ENCODE peak calls at places on chromosome 1, in seven cellular contexts. One of them, this sample, is unnamed.

GRCh38 chr1:85502625-85503083 is 37.7 kb upstream of the DDAH1 start:
- DNase-seq in H1: peak; percentile 59
- DNase-seq in prostate gland: peak; percentile 52
- DNase-seq in sigmoid colon: peak; percentile 73
- DNase-seq in breast epithelium: no peak
- DNase-seq in spleen: no peak
- DNase-seq in thyroid gland: peak; percentile 64
- DNase-seq in this sample: peak; percentile 20

GRCh38 chr1:3321559-3322439 is 132.7 kb upstream of the ARHGEF16 start:
- DNase-seq in H1: no peak
- DNase-seq in prostate gland: no peak
- DNase-seq in sigmoid colon: no peak
- DNase-seq in breast epithelium: no peak
- DNase-seq in spleen: no peak
- DNase-seq in thyroid gland: no peak
- DNase-seq in this sample: no peak

GRCh38 chr1:151368000-151368744 is 4.3 kb downstream of the SELENBP1 start:
- DNase-seq in H1: no peak
- DNase-seq in prostate gland: no peak
- DNase-seq in sigmoid colon: no peak
- DNase-seq in breast epithelium: no peak
- DNase-seq in spleen: peak; percentile 84
- DNase-seq in thyroid gland: peak; percentile 53
- DNase-seq in this sample: peak; percentile 82

GRCh38 chr1:182397653-182398388 is 2.6 kb downstream of the TEDDM1 start:
- DNase-seq in H1: no peak
- DNase-seq in prostate gland: no peak
- DNase-seq in sigmoid colon: no peak
- DNase-seq in breast epithelium: no peak
- DNase-seq in spleen: no peak
- DNase-seq in thyroid gland: peak; percentile 31
- DNase-seq in this sample: no peak

GRCh38 chr1:236173174-236173767 is 30.9 kb downstream of the GPR137B start:
- DNase-seq in H1: no peak
- DNase-seq in prostate gland: no peak
- DNase-seq in sigmoid colon: no peak
- DNase-seq in breast epithelium: no peak
- DNase-seq in spleen: no peak
- DNase-seq in thyroid gland: no peak
- DNase-seq in this sample: no peak

GRCh38 chr1:218735436-218735835 is 390.3 kb downstream of the TGFB2 start:
- DNase-seq in H1: no peak
- DNase-seq in prostate gland: no peak
- DNase-seq in sigmoid colon: no peak
- DNase-seq in breast epithelium: no peak
- DNase-seq in spleen: no peak
- DNase-seq in thyroid gland: no peak
- DNase-seq in this sample: no peak

GRCh38 chr1:156464335-156464734 is 36.2 kb downstream of the MEF2D start:
- DNase-seq in H1: no peak
- DNase-seq in prostate gland: peak; percentile 70
- DNase-seq in sigmoid colon: peak; percentile 68
- DNase-seq in breast epithelium: no peak
- DNase-seq in spleen: no peak
- DNase-seq in thyroid gland: no peak
- DNase-seq in this sample: no peak

GRCh38 chr1:47757226-47757975 is 239.8 kb downstream of the TRABD2B start:
- DNase-seq in H1: no peak
- DNase-seq in prostate gland: no peak
- DNase-seq in sigmoid colon: peak; percentile 38
- DNase-seq in breast epithelium: no peak
- DNase-seq in spleen: peak; percentile 49
- DNase-seq in thyroid gland: no peak
- DNase-seq in this sample: no peak

GRCh38 chr1:240927815-240928214 is 315.9 kb upstream of the GREM2 start:
- DNase-seq in H1: no peak
- DNase-seq in prostate gland: no peak
- DNase-seq in sigmoid colon: no peak
- DNase-seq in breast epithelium: no peak
- DNase-seq in spleen: no peak
- DNase-seq in thyroid gland: no peak
- DNase-seq in this sample: no peak

GRCh38 chr1:168893359-168893791 is 164.4 kb upstream of the DPT start:
- DNase-seq in H1: no peak
- DNase-seq in prostate gland: no peak
- DNase-seq in sigmoid colon: peak; percentile 74
- DNase-seq in breast epithelium: no peak
- DNase-seq in spleen: no peak
- DNase-seq in thyroid gland: no peak
- DNase-seq in this sample: no peak

GRCh38 chr1:170742600-170742999 is 78.7 kb downstream of the PRRX1 start:
- DNase-seq in H1: no peak
- DNase-seq in prostate gland: no peak
- DNase-seq in sigmoid colon: no peak
- DNase-seq in breast epithelium: no peak
- DNase-seq in spleen: no peak
- DNase-seq in thyroid gland: no peak
- DNase-seq in this sample: no peak
- TF ChIP-seq POLR2A in H1: no peak
- TF ChIP-seq POLR2A in prostate gland: no peak
- TF ChIP-seq POLR2A in sigmoid colon: no peak
- TF ChIP-seq POLR2A in breast epithelium: no peak
- TF ChIP-seq POLR2A in spleen: no peak
- TF ChIP-seq POLR2A in thyroid gland: no peak
- TF ChIP-seq POLR2A in this sample: no peak

GRCh38 chr1:230087722-230088115 is 20.7 kb downstream of the GALNT2 start:
- DNase-seq in H1: no peak
- DNase-seq in prostate gland: no peak
- DNase-seq in sigmoid colon: no peak
- DNase-seq in breast epithelium: no peak
- DNase-seq in spleen: no peak
- DNase-seq in thyroid gland: no peak
- DNase-seq in this sample: no peak
- H3K4me1 ChIP-seq in H1: peaks cover 6% of the 10 kb centered on the region
- H3K4me1 ChIP-seq in prostate gland: peaks cover 10% of the 10 kb centered on the region
- H3K4me1 ChIP-seq in sigmoid colon: no peaks in the 10 kb centered on the region
- H3K4me1 ChIP-seq in breast epithelium: no peaks in the 10 kb centered on the region
- H3K4me1 ChIP-seq in spleen: peaks cover 30% of the 10 kb centered on the region
- H3K4me1 ChIP-seq in thyroid gland: peaks cover 39% of the 10 kb centered on the region
- H3K4me1 ChIP-seq in this sample: no peaks in the 10 kb centered on the region

GRCh38 chr1:185732941-185733340 is 1.2 kb upstream of the HMCN1 start:
- DNase-seq in H1: no peak
- DNase-seq in prostate gland: no peak
- DNase-seq in sigmoid colon: no peak
- DNase-seq in breast epithelium: no peak
- DNase-seq in spleen: no peak
- DNase-seq in thyroid gland: no peak
- DNase-seq in this sample: no peak

GRCh38 chr1:185731446-185731845 is 2.7 kb upstream of the HMCN1 start:
- DNase-seq in H1: no peak
- DNase-seq in prostate gland: no peak
- DNase-seq in sigmoid colon: no peak
- DNase-seq in breast epithelium: no peak
- DNase-seq in spleen: no peak
- DNase-seq in thyroid gland: no peak
- DNase-seq in this sample: no peak

GRCh38 chr1:185734929-185735666 is 907 bp downstream of the HMCN1 start:
- DNase-seq in H1: no peak
- DNase-seq in prostate gland: no peak
- DNase-seq in sigmoid colon: no peak
- DNase-seq in breast epithelium: no peak
- DNase-seq in spleen: no peak
- DNase-seq in thyroid gland: no peak
- DNase-seq in this sample: no peak

GRCh38 chr1:185735667-185736105 is 1.5 kb downstream of the HMCN1 start:
- DNase-seq in H1: no peak
- DNase-seq in prostate gland: no peak
- DNase-seq in sigmoid colon: no peak
- DNase-seq in breast epithelium: no peak
- DNase-seq in spleen: no peak
- DNase-seq in thyroid gland: no peak
- DNase-seq in this sample: no peak

DNA sequence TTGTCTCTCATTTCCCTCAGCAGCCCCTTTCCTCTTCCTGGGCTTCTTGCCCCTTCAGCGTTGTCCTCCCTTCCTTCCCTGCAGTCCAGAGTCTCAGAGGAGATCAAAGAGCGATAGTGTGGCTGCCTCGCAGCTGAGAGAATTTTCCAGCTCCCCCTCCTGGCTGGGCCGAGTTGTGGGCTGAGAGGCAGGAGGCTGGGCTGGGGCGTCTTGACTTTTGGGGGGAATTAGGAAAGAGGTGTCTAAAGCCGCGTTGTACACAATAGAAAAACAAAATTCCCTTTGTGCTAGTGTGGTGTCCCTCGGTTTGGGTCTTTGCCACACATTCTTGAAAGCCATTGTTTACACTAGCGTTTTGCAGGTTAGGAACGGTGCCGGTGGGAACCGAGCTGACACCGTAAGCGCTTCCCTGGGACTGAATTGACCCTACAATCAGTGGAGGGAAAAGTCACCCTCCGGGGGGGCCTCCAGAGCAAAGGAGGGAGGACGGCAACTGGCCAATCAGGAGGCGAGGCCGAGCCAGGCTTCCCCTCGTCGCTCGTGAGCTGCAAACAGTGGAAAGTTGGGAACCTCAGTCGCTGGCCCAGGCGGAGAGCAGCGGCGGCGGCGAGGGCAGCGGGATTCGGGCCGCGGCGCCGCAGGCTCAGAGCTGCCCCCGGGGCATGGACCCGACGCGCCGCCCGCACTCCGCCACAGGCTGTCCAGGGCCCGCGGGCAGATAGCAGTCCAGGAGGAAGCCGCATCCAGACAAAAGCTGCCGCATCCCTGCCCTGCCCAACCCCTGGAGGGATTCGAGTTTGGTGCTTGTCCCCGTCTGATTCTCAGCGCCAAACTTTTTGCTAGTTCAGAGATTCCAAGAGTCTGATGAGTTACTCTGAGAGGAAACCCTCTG is at the start of gene HMCN1:
- DNase-seq in H1: peak; percentile 84
- DNase-seq in prostate gland: peak; percentile 43
- DNase-seq in sigmoid colon: peak; percentile 93
- DNase-seq in breast epithelium: peak; percentile 63
- DNase-seq in spleen: peak; percentile 86
- DNase-seq in thyroid gland: peak; percentile 66
- DNase-seq in this sample: peak; percentile 76
- H3K27ac ChIP-seq in H1: no peak within 1 kb of the TSS
- H3K27ac ChIP-seq in prostate gland: peak within 1 kb of the TSS; percentile 53
- H3K27ac ChIP-seq in sigmoid colon: peak within 1 kb of the TSS; percentile 83
- H3K27ac ChIP-seq in breast epithelium: peak within 1 kb of the TSS; percentile 79
- H3K27ac ChIP-seq in spleen: peak within 1 kb of the TSS; percentile 81
- H3K27ac ChIP-seq in thyroid gland: peak within 1 kb of the TSS; percentile 7
- H3K27ac ChIP-seq in this sample: peak within 1 kb of the TSS; percentile 57

DNA sequence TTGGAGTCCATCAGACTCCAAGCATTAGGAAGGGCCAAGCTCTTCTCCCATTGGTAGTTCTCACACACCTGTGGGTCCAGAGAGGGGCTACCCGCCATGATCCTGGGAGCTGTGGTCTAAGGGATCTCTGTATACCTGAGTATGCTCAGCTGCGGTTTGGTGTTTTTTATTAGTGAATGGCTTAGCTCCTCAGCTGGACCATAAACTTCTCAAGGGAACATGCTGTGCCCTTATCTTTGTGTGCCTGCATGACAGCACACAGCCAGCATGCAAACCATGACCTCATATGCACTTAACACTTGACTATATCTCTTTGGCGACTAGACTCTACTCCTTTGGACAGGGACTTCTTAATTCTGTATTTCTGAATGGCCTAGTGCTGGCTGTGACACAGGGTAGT is 94.5 kb downstream of the CD58 start:
- DNase-seq in H1: no peak
- DNase-seq in prostate gland: peak; percentile 69
- DNase-seq in sigmoid colon: no peak
- DNase-seq in breast epithelium: no peak
- DNase-seq in spleen: no peak
- DNase-seq in thyroid gland: no peak
- DNase-seq in this sample: no peak
- TF ChIP-seq POLR2A in H1: no peak
- TF ChIP-seq POLR2A in prostate gland: no peak
- TF ChIP-seq POLR2A in sigmoid colon: no peak
- TF ChIP-seq POLR2A in breast epithelium: no peak
- TF ChIP-seq POLR2A in spleen: no peak
- TF ChIP-seq POLR2A in thyroid gland: no peak
- TF ChIP-seq POLR2A in this sample: no peak

DNA sequence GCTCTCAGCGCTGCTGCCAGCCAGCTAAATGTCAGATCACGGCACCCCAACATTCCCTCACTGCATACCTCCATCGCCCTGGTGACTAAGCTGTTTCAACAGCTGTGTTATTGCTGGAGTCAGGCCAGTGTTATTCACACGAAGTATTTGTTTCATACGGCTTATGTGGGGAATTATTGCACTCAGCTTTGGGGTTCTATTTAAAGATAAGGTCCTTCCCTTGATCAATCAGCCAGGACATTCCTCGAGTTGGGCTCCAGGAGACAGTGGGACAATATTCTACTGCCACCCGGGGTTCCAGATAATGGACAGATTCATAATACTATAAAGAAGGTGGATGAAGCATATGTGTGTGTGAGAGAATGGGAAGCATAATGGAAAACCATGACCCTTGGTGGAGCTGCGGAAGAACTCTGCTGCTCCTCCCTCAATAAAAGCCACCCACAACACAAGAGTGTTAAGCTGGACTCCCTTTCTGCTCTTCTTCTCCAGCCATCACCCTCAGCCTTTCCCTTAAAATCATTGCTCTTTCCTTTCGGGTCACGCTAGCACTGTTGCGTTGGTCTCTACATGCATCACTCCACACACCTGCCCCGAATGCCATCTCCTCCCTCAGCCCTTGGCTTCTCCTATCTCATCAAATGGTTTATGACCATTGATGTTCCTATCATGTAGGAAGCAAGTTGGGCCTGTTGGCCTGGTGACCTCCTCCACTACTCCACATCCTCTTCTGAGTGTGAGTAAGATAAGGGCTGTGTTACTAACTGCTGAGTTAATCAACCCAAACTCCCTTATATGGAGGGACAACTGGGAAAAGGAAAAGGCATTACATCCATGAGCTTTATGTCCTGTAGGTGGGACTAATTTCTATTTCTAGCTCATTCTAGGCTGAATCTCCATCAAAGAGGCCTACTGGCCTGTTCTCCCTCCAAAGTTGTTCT is 57.9 kb downstream of the WLS start:
- DNase-seq in H1: no peak
- DNase-seq in prostate gland: peak; percentile 57
- DNase-seq in sigmoid colon: peak; percentile 86
- DNase-seq in breast epithelium: peak; percentile 78
- DNase-seq in spleen: no peak
- DNase-seq in thyroid gland: peak; percentile 77
- DNase-seq in this sample: no peak
- H3K4me1 ChIP-seq in H1: no peaks in the 10 kb centered on the region
- H3K4me1 ChIP-seq in prostate gland: no peaks in the 10 kb centered on the region
- H3K4me1 ChIP-seq in sigmoid colon: no peaks in the 10 kb centered on the region
- H3K4me1 ChIP-seq in breast epithelium: peaks cover 3% of the 10 kb centered on the region
- H3K4me1 ChIP-seq in spleen: peaks cover 13% of the 10 kb centered on the region
- H3K4me1 ChIP-seq in thyroid gland: peaks cover 34% of the 10 kb centered on the region
- H3K4me1 ChIP-seq in this sample: peaks cover 14% of the 10 kb centered on the region

GRCh38 chr1:179083031-179083345 is 1.1 kb downstream of the TOR3A start:
- DNase-seq in H1: no peak
- DNase-seq in prostate gland: no peak
- DNase-seq in sigmoid colon: no peak
- DNase-seq in breast epithelium: no peak
- DNase-seq in spleen: no peak
- DNase-seq in thyroid gland: no peak
- DNase-seq in this sample: no peak
- H3K27ac ChIP-seq in H1: no peak overlapping the region
- H3K27ac ChIP-seq in prostate gland: no peak overlapping the region
- H3K27ac ChIP-seq in sigmoid colon: peak overlapping the region; percentile 92
- H3K27ac ChIP-seq in breast epithelium: peak overlapping the region; percentile 85
- H3K27ac ChIP-seq in spleen: peak overlapping the region; percentile 94
- H3K27ac ChIP-seq in thyroid gland: no peak overlapping the region
- H3K27ac ChIP-seq in this sample: no peak overlapping the region

GRCh38 chr1:30755746-30756145 is 1.8 kb downstream of the LAPTM5 start:
- DNase-seq in H1: no peak
- DNase-seq in prostate gland: no peak
- DNase-seq in sigmoid colon: no peak
- DNase-seq in breast epithelium: no peak
- DNase-seq in spleen: peak; percentile 83
- DNase-seq in thyroid gland: no peak
- DNase-seq in this sample: no peak
- TF ChIP-seq POLR2A in H1: no peak
- TF ChIP-seq POLR2A in prostate gland: no peak
- TF ChIP-seq POLR2A in sigmoid colon: no peak
- TF ChIP-seq POLR2A in breast epithelium: no peak
- TF ChIP-seq POLR2A in spleen: no peak
- TF ChIP-seq POLR2A in thyroid gland: no peak
- TF ChIP-seq POLR2A in this sample: no peak

This sample was measured in right lobe of liver.